ENCODE peak calls at places on chromosomes 6 and 20, in ten cellular contexts. G is A549, S is adrenal gland, V is esophagus squamous epithelium, F is K562, U is ovary, B is transverse colon, D is Peyer's patch, W is stomach, L is IMR-90. M is an unnamed sample. For H3K4me1, the result is how much of the 10 kb centered on the place peaks cover.

GRCh38 chr6:170230520-170231390 is 60.1 kb downstream of the DLL1 start:
- DNase-seq in G (no peak), S (no peak), V (no peak), F (no peak), U (no peak), B (no peak), D (no peak), W (no peak), L (no peak), M (no peak)

GRCh38 chr20:15220009-15220656 is 882.7 kb upstream of the FLRT3 start:
- DNase-seq in G (no peak), S (no peak), V (no peak), F (no peak), U (no peak), B (no peak), D (no peak), W (no peak), L (no peak), M (no peak)

GRCh38 chr20:62161347-62161746 is 17.8 kb downstream of the SS18L1 start:
- DNase-seq in G (no peak), S (no peak), V (no peak), F (no peak), U (no peak), B (no peak), D (no peak), W (no peak), L (peak), M (no peak)

GRCh38 chr6:47674673-47675072 is 23.7 kb upstream of the ADGRF4 start:
- DNase-seq in G (no peak), S (no peak), V (no peak), F (no peak), U (no peak), B (no peak), D (no peak), W (no peak), L (no peak), M (no peak)

GRCh38 chr6:30129818-30130679 is 5.9 kb upstream of the TRIM40 start:
- DNase-seq in G (no peak), S (no peak), V (no peak), F (no peak), U (no peak), B (no peak), D (no peak), W (no peak), L (no peak), M (no peak)

GRCh38 chr20:59735917-59736316 is 131.6 kb downstream of the PHACTR3 start:
- DNase-seq in G (no peak), S (no peak), V (no peak), F (no peak), U (no peak), B (no peak), D (no peak), W (no peak), L (no peak), M (no peak)

GRCh38 chr6:148438593-148438992 is 96.0 kb downstream of the SASH1 start:
- DNase-seq in G (no peak), S (no peak), V (no peak), F (no peak), U (no peak), B (no peak), D (no peak), W (no peak), L (peak), M (no peak)

GRCh38 chr6:167424060-167424673 is 99.3 kb downstream of the TTLL2 start:
- DNase-seq in G (no peak), S (no peak), V (no peak), F (no peak), U (no peak), B (no peak), D (no peak), W (peak), L (no peak), M (no peak)

GRCh38 chr20:62064788-62065668 is 653 bp downstream of the TAF4 start:
- DNase-seq in G (no peak), S (peak), V (no peak), F (peak), U (peak), B (peak), D (no peak), W (peak), L (no peak), M (no peak)

GRCh38 chr6:160971151-160971550 is 20.4 kb upstream of the MAP3K4 start:
- DNase-seq in G (no peak), S (no peak), V (no peak), F (no peak), U (no peak), B (no peak), D (no peak), W (no peak), L (no peak), M (no peak)

GRCh38 chr20:40160151-40160550 is 528.9 kb downstream of the MAFB start:
- DNase-seq in G (peak), S (peak), V (no peak), F (peak), U (peak), B (peak), D (no peak), W (peak), L (peak), M (peak)

GRCh38 chr20:19875746-19876145 is 117.7 kb downstream of the RIN2 start:
- DNase-seq in G (no peak), S (no peak), V (no peak), F (no peak), U (no peak), B (no peak), D (no peak), W (no peak), L (no peak), M (no peak)

GRCh38 chr6:106511274-106512047 is 117.8 kb downstream of the RTN4IP1 start:
- DNase-seq in G (no peak), S (peak), V (no peak), F (no peak), U (peak), B (peak), D (peak), W (peak), L (no peak), M (peak)

GRCh38 chr6:106514281-106514885 is 114.9 kb downstream of the RTN4IP1 start:
- DNase-seq in G (no peak), S (no peak), V (no peak), F (no peak), U (no peak), B (no peak), D (no peak), W (no peak), L (no peak), M (no peak)

GRCh38 chr6:106512958-106513480 is 116.3 kb downstream of the RTN4IP1 start:
- DNase-seq in G (no peak), S (no peak), V (no peak), F (no peak), U (no peak), B (no peak), D (peak), W (no peak), L (no peak), M (no peak)

GRCh38 chr6:106512048-106512957 is 117.0 kb downstream of the RTN4IP1 start:
- DNase-seq in G (no peak), S (peak), V (no peak), F (no peak), U (peak), B (peak), D (peak), W (peak), L (no peak), M (peak)

GRCh38 chr6:106513813-106514212 is 115.5 kb downstream of the RTN4IP1 start:
- DNase-seq in G (no peak), S (no peak), V (no peak), F (no peak), U (no peak), B (no peak), D (peak), W (no peak), L (no peak), M (no peak)
- H3K4me1 ChIP-seq in G (under half), S (under half), V (under half), F (under half), U (under half), B (under half), D (under half), W (half or more), L (under half), M (under half)

DNA sequence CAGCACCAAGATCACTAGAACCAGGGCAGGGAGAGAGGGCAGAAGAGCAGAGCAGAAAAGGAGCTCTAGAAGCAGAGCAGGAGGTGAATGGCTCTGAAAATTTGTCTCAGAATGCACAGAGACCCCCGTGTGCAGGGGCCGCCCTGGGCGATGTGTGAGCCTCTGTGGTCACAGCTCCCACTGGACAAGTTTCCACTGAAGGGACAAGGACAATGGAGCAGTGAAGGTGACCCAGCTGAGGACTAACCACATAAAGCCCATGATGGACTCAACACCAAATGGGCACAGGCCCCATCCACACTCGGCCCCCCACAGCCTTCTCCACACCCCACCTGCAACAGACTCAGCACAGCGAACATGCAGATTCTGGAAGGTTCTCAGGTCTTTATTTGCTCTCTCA is 3.5 kb downstream of the HLA-B start:
- DNase-seq in G (no peak), S (no peak), V (no peak), F (no peak), U (no peak), B (no peak), D (no peak), W (no peak), L (no peak), M (no peak)
- TF ChIP-seq POLR2A in G (no peak), S (no peak), V (no peak), F (no peak), U (no peak), B (no peak), D (no peak), W (no peak), L (no peak), M (no peak)

GRCh38 chr6:159761135-159761872 is 541 bp upstream of the ACAT2 start:
- DNase-seq in G (no peak), S (peak), V (no peak), F (peak), U (no peak), B (peak), D (no peak), W (peak), L (no peak), M (peak)

GRCh38 chr6:159759645-159760044 is 2.2 kb upstream of the ACAT2 start:
- DNase-seq in G (no peak), S (no peak), V (no peak), F (no peak), U (no peak), B (no peak), D (no peak), W (no peak), L (no peak), M (no peak)

GRCh38 chr6:159760602-159761057 is 1.2 kb upstream of the ACAT2 start:
- DNase-seq in G (no peak), S (no peak), V (no peak), F (peak), U (no peak), B (no peak), D (no peak), W (no peak), L (peak), M (no peak)

GRCh38 chr6:159756508-159756907 is 5.3 kb upstream of the ACAT2 start:
- DNase-seq in G (no peak), S (no peak), V (no peak), F (no peak), U (no peak), B (no peak), D (no peak), W (no peak), L (no peak), M (no peak)

GRCh38 chr6:159758031-159759001 is 3.5 kb upstream of the ACAT2 start:
- DNase-seq in G (peak), S (no peak), V (no peak), F (peak), U (no peak), B (no peak), D (no peak), W (no peak), L (peak), M (no peak)
- TF ChIP-seq CTCF in G (no peak), S (no peak), V (no peak), F (peak), U (no peak), B (no peak), D (no peak), W (no peak), L (peak), M (no peak)

GRCh38 chr20:51533291-51534172 is 9.0 kb downstream of the NFATC2 start:
- DNase-seq in G (no peak), S (no peak), V (no peak), F (no peak), U (no peak), B (no peak), D (no peak), W (no peak), L (peak), M (no peak)

GRCh38 chr20:51531141-51531710 is 11.3 kb downstream of the NFATC2 start:
- DNase-seq in G (peak), S (no peak), V (no peak), F (no peak), U (no peak), B (no peak), D (no peak), W (no peak), L (peak), M (no peak)

GRCh38 chr20:51531712-51532456 is 10.6 kb downstream of the NFATC2 start:
- DNase-seq in G (no peak), S (no peak), V (no peak), F (no peak), U (no peak), B (no peak), D (no peak), W (no peak), L (no peak), M (no peak)

GRCh38 chr20:51534764-51535386 is 7.6 kb downstream of the NFATC2 start:
- DNase-seq in G (no peak), S (no peak), V (no peak), F (no peak), U (no peak), B (no peak), D (no peak), W (no peak), L (no peak), M (no peak)

GRCh38 chr20:51532577-51533191 is 9.8 kb downstream of the NFATC2 start:
- DNase-seq in G (no peak), S (peak), V (no peak), F (no peak), U (no peak), B (peak), D (no peak), W (no peak), L (peak), M (no peak)
- H3K4me1 ChIP-seq in G (under half), S (under half), V (under half), F (under half), U (under half), B (under half), D (under half), W (half or more), L (under half), M (under half)

GRCh38 chr6:107711412-107711811 is 112.7 kb downstream of the SCML4 start:
- DNase-seq in G (no peak), S (no peak), V (no peak), F (no peak), U (no peak), B (no peak), D (no peak), W (no peak), L (peak), M (no peak)
- TF ChIP-seq POLR2A in G (no peak), S (no peak), V (no peak), F (no peak), U (no peak), B (no peak), D (no peak), W (no peak), L (no peak), M (no peak)

DNA sequence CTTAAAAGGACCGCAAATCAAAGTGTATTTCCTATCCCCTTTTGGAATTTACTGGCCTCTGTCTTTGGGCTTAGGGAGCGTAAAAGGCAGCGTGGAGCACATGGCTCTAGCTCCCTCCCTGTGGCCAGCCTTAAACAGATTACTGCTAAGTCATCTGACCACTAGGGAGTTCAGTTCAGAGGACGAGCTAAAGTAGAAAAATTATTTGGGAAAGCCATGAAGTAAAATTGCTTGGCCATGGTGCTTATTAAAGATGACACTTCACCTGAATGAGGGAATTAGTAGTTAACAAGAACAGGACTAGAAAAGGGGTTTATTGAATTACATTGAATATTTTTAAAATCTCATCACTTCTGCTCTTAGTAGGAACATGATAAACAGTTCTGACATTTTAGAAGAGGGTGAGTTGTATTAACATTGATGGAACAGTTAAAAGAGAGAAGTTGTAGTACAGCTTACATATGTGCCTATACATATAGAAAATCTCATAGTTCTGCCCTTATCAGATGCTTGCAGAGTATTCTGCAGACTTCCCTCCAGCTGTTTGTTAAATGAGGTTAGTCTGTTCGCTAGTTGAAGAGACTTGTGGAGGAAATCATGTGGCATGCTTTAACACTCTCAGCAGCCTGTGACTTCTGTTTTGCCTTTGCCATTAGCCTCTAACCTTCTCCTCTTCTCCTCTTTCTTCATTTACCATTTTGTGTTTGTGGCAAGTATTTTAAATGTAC is 31.2 kb upstream of the MAPK13 start:
- DNase-seq in G (no peak), S (no peak), V (no peak), F (peak), U (no peak), B (no peak), D (no peak), W (no peak), L (peak), M (no peak)
- TF ChIP-seq CTCF in G (no peak), S (no peak), V (no peak), F (peak), U (no peak), B (no peak), D (no peak), W (no peak), L (no peak), M (no peak)

GRCh38 chr6:37454420-37455125 is 21.6 kb downstream of the CMTR1 start:
- DNase-seq in G (no peak), S (no peak), V (no peak), F (no peak), U (no peak), B (peak), D (no peak), W (no peak), L (no peak), M (no peak)
- H3K4me1 ChIP-seq in G (under half), S (under half), V (under half), F (under half), U (under half), B (under half), D (under half), W (under half), L (under half), M (under half)

DNA sequence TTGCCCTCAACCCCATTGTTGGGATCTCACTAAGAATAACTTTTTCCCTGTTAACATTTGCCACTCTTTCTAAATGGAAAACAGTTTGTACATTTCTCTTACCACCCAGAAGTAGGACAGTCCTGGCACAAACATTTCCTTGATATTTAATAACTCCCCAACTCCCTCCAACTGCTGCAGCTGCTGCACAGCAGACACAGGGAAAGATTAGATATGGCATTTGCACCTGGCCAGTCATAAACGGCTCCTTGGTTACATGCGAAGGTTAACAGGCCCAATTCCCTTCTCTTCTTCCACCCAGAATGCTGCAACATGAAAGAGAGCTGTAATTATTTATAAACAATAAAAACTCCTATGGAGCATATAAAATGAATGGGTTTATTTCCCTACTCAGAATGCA is 55.9 kb upstream of the SOX4 start:
- DNase-seq in G (no peak), S (no peak), V (no peak), F (no peak), U (no peak), B (peak), D (no peak), W (peak), L (no peak), M (no peak)
- TF ChIP-seq POLR2A in G (no peak), S (no peak), V (no peak), F (no peak), U (no peak), B (no peak), D (no peak), W (no peak), L (no peak), M (no peak)

GRCh38 chr6:100678027-100678426 is 203.1 kb downstream of the ASCC3 start:
- DNase-seq in G (no peak), S (no peak), V (no peak), F (no peak), U (no peak), B (no peak), D (no peak), W (no peak), L (peak), M (no peak)
- TF ChIP-seq CTCF in G (peak), S (no peak), V (no peak), F (no peak), U (no peak), B (no peak), D (no peak), W (no peak), L (peak), M (no peak)

DNA sequence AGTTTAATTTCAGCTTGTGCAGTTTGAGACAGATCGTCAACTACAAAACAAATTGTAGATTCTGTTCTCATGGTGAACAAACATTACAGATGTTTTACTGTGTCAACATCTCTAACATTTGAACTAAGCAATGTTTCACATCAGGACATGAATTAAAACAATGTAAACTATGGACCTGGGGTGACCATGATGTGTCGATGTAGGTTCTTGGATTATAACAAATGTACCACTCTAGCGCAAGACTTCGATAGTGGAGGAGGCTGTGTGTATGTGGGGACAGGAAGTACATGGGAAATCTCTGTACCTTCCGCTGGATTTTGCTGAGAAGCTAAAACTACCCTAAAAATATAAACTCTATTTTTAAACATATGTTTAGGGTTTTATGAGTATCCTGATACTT is 17.1 kb downstream of the HIVEP2 start:
- DNase-seq in G (no peak), S (no peak), V (no peak), F (no peak), U (no peak), B (no peak), D (no peak), W (no peak), L (peak), M (no peak)
- H3K4me1 ChIP-seq in G (under half), S (under half), V (under half), F (under half), U (under half), B (under half), D (under half), W (under half), L (under half), M (under half)